ENCODE peak calls at places on chromosomes 16 and 17, in ten cellular contexts. G is transverse colon; B is foreskin fibroblast; Z is endothelial cell; M is CD4-positive, alpha-beta T cell; V is HFFc6; S is Peyer's patch; N is mesothelial cell of epicardium; J is body of pancreas; T is AG09319. Y is an unnamed sample.

GRCh38 chr17:21242026-21242700 is 11.0 kb downstream of the NATD1 start:
- DNase-seq in Z (no peak), V (peak), S (no peak), G (no peak), B (peak), N (no peak), J (no peak), M (no peak), T (no peak), Y (no peak)

GRCh38 chr16:11410382-11411058 is 65.3 kb downstream of the RMI2 start:
- DNase-seq in T (no peak), S (no peak), G (no peak), Z (no peak), M (no peak), V (no peak), N (no peak), J (peak), B (peak), Y (no peak)

GRCh38 chr17:47270946-47271705 is 17.5 kb downstream of the ITGB3 start:
- DNase-seq in N (no peak), B (no peak), G (no peak), V (no peak), M (no peak), Z (no peak), S (no peak), J (no peak), T (no peak), Y (no peak)

GRCh38 chr17:74512624-74513084 is 18.6 kb downstream of the CD300LB start:
- DNase-seq in B (no peak), G (no peak), J (peak), T (no peak), N (no peak), Z (no peak), V (peak), S (no peak), M (no peak), Y (no peak)

GRCh38 chr17:15233022-15233805 is 31.9 kb downstream of the PMP22 start:
- DNase-seq in Z (no peak), T (no peak), N (no peak), J (peak), B (peak), G (no peak), S (no peak), V (peak), M (no peak), Y (no peak)

GRCh38 chr17:73262676-73263642 is 1.3 kb upstream of the CPSF4L start:
- DNase-seq in N (no peak), G (no peak), M (no peak), T (no peak), S (no peak), V (no peak), B (peak), Z (no peak), J (peak), Y (no peak)

GRCh38 chr16:28321700-28322411 is 29.5 kb downstream of the SBK1 start:
- DNase-seq in V (no peak), B (peak), M (peak), T (no peak), G (peak), S (peak), Z (peak), J (peak), N (no peak), Y (no peak)

GRCh38 chr16:85536073-85536410 is 77.1 kb upstream of the GSE1 start:
- DNase-seq in G (no peak), J (peak), B (peak), S (no peak), M (no peak), Z (no peak), T (no peak), V (no peak), N (no peak), Y (no peak)

GRCh38 chr16:81637336-81638235 is 141.5 kb upstream of the PLCG2 start:
- DNase-seq in G (no peak), V (no peak), B (no peak), S (no peak), M (no peak), N (no peak), Z (no peak), T (no peak), J (no peak), Y (no peak)

GRCh38 chr16:30731411-30731810 is 16.8 kb upstream of the PHKG2 start:
- DNase-seq in T (no peak), J (no peak), B (no peak), Z (no peak), M (no peak), N (no peak), S (no peak), V (no peak), G (no peak), Y (no peak)

GRCh38 chr17:36070427-36070826 is 6.4 kb downstream of the CCL18 start:
- DNase-seq in M (no peak), G (no peak), N (no peak), S (no peak), V (no peak), J (no peak), B (no peak), Z (no peak), T (no peak), Y (no peak)

GRCh38 chr17:33551075-33551474 is 258.0 kb upstream of the ASIC2 start:
- DNase-seq in T (no peak), G (no peak), B (no peak), J (no peak), N (no peak), Z (no peak), S (no peak), M (no peak), V (no peak), Y (no peak)

GRCh38 chr16:57502048-57502775 is 15.9 kb upstream of the DOK4 start:
- DNase-seq in V (no peak), S (no peak), B (no peak), M (no peak), G (no peak), N (no peak), T (no peak), J (no peak), Z (no peak), Y (no peak)

GRCh38 chr17:9035249-9035648 is 13.9 kb downstream of the NTN1 start:
- DNase-seq in T (no peak), S (no peak), Z (no peak), J (no peak), M (no peak), B (no peak), N (no peak), V (no peak), G (no peak), Y (no peak)

GRCh38 chr17:11506635-11507034 is 91.6 kb upstream of the DNAH9 start:
- DNase-seq in M (no peak), B (no peak), V (no peak), J (peak), T (no peak), N (peak), S (no peak), G (no peak), Z (no peak), Y (peak)

GRCh38 chr16:85565796-85566501 is 47.2 kb upstream of the GSE1 start:
- DNase-seq in N (no peak), T (no peak), G (no peak), M (no peak), S (no peak), Z (no peak), V (no peak), J (no peak), B (no peak), Y (no peak)

GRCh38 chr17:74963656-74964055 is 8.9 kb downstream of the HID1 start:
- DNase-seq in V (no peak), M (no peak), G (no peak), S (no peak), J (no peak), N (no peak), T (no peak), Z (no peak), B (no peak), Y (no peak)

GRCh38 chr16:67260426-67261063 is 11.8 kb downstream of the SLC9A5 start:
- DNase-seq in J (peak), M (no peak), T (peak), B (peak), N (no peak), S (peak), Z (no peak), V (peak), G (no peak), Y (no peak)

GRCh38 chr17:66711936-66712335 is 123.0 kb upstream of the CACNG5 start:
- DNase-seq in M (no peak), J (peak), Z (no peak), G (peak), N (no peak), B (peak), V (no peak), S (peak), T (no peak), Y (no peak)

GRCh38 chr16:77993586-77993985 is 28.8 kb upstream of the CLEC3A start:
- DNase-seq in Z (no peak), T (no peak), V (no peak), G (no peak), N (peak), J (no peak), B (no peak), M (no peak), S (no peak), Y (no peak)

GRCh38 chr16:12674096-12674495 is 129.6 kb downstream of the CPPED1 start:
- DNase-seq in J (no peak), V (peak), G (no peak), B (peak), M (no peak), S (no peak), T (no peak), N (no peak), Z (no peak), Y (no peak)

GRCh38 chr17:39994448-39994847 is 13.8 kb downstream of the PSMD3 start:
- DNase-seq in M (no peak), Z (no peak), J (no peak), B (no peak), G (no peak), N (no peak), V (no peak), T (no peak), S (no peak), Y (no peak)

GRCh38 chr17:75689441-75689873 is 22.3 kb downstream of the SAP30BP start:
- DNase-seq in V (peak), B (no peak), M (peak), T (no peak), S (peak), N (no peak), Z (no peak), G (no peak), J (no peak), Y (no peak)

GRCh38 chr17:4998666-4999428 is 1.1 kb downstream of the KIF1C start:
- DNase-seq in S (peak), Z (no peak), N (no peak), M (no peak), T (no peak), B (peak), J (peak), G (peak), V (no peak), Y (no peak)

GRCh38 chr17:32516940-32517711 is 30.3 kb downstream of the CDK5R1 start:
- DNase-seq in V (no peak), Z (no peak), J (no peak), N (no peak), S (no peak), G (no peak), M (no peak), B (no peak), T (no peak), Y (no peak)

GRCh38 chr16:79069118-79069517 is 531.4 kb downstream of the MAF start:
- DNase-seq in M (no peak), B (no peak), V (no peak), T (no peak), J (no peak), S (no peak), G (no peak), Z (no peak), N (no peak), Y (no peak)

GRCh38 chr17:47837401-47838039 is 3.6 kb downstream of the SCRN2 start:
- DNase-seq in V (no peak), Z (no peak), T (no peak), N (no peak), S (no peak), M (no peak), B (peak), G (no peak), J (no peak), Y (no peak)

GRCh38 chr17:17613708-17614114 is 22.2 kb upstream of the PEMT start:
- DNase-seq in T (peak), N (peak), G (peak), Z (peak), B (peak), S (no peak), V (peak), J (peak), M (peak), Y (peak)

GRCh38 chr17:66630379-66630778 is 204.5 kb upstream of the CACNG5 start:
- DNase-seq in G (no peak), T (no peak), S (no peak), B (no peak), J (no peak), Z (no peak), M (no peak), V (no peak), N (no peak), Y (no peak)

GRCh38 chr16:11848842-11849241 is 2.5 kb downstream of the RSL1D1 start:
- DNase-seq in V (peak), Z (no peak), N (no peak), B (peak), M (no peak), S (no peak), G (no peak), J (no peak), T (no peak), Y (no peak)

GRCh38 chr17:82388223-82388921 is 16.8 kb downstream of the UTS2R start:
- DNase-seq in Z (no peak), S (peak), T (no peak), G (peak), N (no peak), V (no peak), B (peak), J (peak), M (no peak), Y (no peak)

DNA sequence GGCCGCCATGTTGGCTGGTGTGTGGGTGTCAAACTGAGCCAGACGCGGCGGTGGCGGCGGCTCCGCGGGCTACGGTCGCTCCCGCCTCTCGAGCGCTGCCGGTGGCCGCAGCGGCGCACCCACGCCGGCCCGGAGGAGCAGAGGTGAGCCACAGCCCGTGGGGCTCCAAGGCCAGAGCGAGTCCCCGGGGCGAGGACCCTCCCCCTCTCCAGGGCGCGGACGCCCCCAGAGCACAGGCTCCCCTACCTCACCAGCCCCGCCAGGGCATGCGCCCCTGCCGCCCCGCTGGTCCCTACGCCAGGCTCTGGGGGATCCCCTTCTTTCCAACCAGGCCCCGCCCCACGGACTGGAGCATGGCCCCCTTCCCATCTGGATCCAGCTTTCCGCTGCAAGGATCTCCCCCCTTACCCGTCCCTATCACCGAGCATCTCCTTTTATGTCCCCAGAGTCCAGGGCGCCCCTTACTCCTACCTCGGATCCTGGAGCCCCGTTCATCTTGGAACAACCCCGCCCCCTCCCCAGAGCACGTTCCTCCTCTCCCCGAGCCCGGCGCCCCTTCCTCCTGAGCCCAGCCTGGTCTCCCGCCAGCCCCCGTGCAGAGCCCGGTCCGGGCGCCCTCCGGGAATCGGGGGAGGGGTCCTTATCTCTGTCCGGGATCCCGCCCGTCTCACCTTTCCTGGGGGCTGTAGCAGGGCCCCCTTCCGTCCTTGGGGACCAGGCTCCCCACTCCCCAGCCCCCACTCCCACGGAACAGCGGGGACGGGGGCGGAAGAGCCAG is 412 bp downstream of the EPN2 start:
- DNase-seq in S (peak), T (no peak), M (peak), B (no peak), N (peak), J (peak), G (peak), V (peak), Z (peak), Y (peak)
- TF ChIP-seq CTCF in S (peak), T (no peak), M (no peak), B (no peak), N (no peak), J (peak), G (peak), V (peak), Z (peak), Y (peak)

GRCh38 chr17:42849031-42849430 is 2.0 kb upstream of the AOC3 start:
- DNase-seq in J (no peak), S (no peak), M (no peak), Z (no peak), V (no peak), B (no peak), T (no peak), G (no peak), N (no peak), Y (no peak)

GRCh38 chr17:42849451-42850157 is 1.4 kb upstream of the AOC3 start:
- DNase-seq in Z (no peak), G (no peak), T (no peak), M (no peak), N (no peak), V (no peak), B (peak), S (peak), J (peak), Y (no peak)

GRCh38 chr17:42845918-42846593 is 1.7 kb downstream of the AOC2 start:
- DNase-seq in T (no peak), S (no peak), Z (no peak), B (peak), M (no peak), V (no peak), J (no peak), G (no peak), N (no peak), Y (no peak)

GRCh38 chr17:42846594-42847280 is 2.4 kb downstream of the AOC2 start:
- DNase-seq in G (no peak), J (peak), S (no peak), N (no peak), B (peak), T (peak), Z (no peak), M (no peak), V (peak), Y (no peak)

GRCh38 chr17:42848093-42848492 is 2.9 kb upstream of the AOC3 start:
- DNase-seq in T (no peak), B (no peak), S (no peak), V (no peak), N (no peak), Z (no peak), J (no peak), M (no peak), G (no peak), Y (no peak)
- TF ChIP-seq CTCF in T (no peak), B (no peak), S (no peak), V (no peak), N (no peak), Z (no peak), J (no peak), M (no peak), G (no peak), Y (no peak)

DNA sequence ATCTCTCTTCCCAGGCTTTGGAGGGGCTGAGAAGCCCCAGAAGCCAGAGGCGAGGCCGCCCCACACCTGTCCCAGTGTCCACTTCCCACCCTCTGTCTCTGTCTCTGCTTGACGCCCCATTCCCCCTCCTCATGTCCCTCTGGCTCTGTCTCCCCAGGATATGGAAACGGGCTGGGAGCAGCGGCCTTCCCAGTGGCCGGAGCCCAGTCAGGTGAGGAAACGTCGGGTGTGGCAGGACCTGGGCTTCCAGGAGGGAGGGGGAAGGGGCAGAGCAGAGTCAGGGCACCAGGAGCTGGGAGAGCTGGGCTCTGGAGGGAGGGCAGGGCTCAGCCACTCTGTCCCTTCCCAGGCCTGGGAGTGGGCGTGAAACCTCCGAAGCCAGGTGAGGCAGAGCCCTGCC is 10.6 kb upstream of the PKMYT1 start:
- DNase-seq in J (no peak), T (no peak), M (no peak), S (no peak), N (no peak), Z (no peak), G (no peak), V (no peak), B (no peak), Y (no peak)
- TF ChIP-seq CTCF in J (no peak), T (no peak), M (no peak), S (no peak), N (no peak), Z (no peak), G (no peak), V (no peak), B (no peak), Y (no peak)

GRCh38 chr17:79809530-79810137 is 12.8 kb upstream of the CBX8 start:
- DNase-seq in T (no peak), V (no peak), B (no peak), M (no peak), Z (no peak), J (no peak), N (no peak), S (no peak), G (peak), Y (no peak)

GRCh38 chr17:79811036-79811887 is 14.4 kb upstream of the CBX8 start:
- DNase-seq in V (no peak), Z (peak), S (peak), N (peak), B (peak), T (no peak), M (no peak), G (no peak), J (no peak), Y (peak)

GRCh38 chr17:79810138-79811027 is 13.5 kb upstream of the CBX8 start:
- DNase-seq in J (peak), M (peak), T (no peak), N (peak), B (peak), S (peak), G (peak), V (peak), Z (peak), Y (peak)

GRCh38 chr17:79806863-79807720 is 10.2 kb upstream of the CBX8 start:
- DNase-seq in N (no peak), T (no peak), V (no peak), S (no peak), J (no peak), G (no peak), Z (no peak), M (no peak), B (no peak), Y (no peak)

DNA sequence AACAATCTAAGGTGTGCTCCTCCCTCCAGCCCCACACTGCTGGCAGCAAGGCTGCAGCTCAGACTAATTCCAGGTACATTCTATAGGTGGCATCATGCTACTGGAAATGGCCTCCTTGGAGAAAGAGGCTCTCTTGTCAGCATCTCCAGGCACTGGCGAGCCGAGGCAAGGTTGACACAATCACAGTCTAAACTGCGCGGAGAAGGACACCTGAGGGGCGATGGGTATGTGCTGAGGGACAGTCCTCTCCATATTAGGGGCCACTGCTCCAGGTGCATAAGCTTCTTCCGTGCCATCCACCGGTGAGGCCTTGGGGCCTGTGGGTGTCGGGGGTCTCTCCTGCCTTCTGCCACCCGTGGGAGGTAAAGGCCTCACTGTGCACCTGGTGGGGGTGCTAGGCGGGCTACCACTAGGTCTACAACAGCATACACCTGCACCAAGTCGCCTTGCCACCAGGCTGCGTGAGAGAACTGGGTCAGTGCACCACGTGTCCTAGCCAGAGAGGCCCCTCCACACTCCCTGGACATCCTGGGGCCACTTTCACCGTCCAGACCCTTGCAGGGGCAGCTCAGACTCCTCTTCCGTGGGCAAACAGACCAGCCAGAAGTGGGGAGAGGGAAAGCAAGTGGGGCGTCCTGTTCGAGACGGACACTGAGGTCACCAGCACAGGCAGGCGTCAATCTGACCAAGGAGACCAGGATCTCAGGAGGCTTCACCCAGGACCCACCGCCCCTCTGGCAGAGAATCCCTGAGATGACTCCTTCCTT is 12.1 kb upstream of the CBX8 start:
- DNase-seq in V (no peak), N (no peak), B (no peak), M (no peak), Z (no peak), S (no peak), T (no peak), G (peak), J (peak), Y (no peak)
- TF ChIP-seq CTCF in V (no peak), N (no peak), B (no peak), M (peak), Z (no peak), S (peak), T (peak), G (peak), J (peak), Y (peak)